ENCODE peak calls at places on chromosome 19, in eight cellular contexts. Y is heart left ventricle, C is PC-3, I is heart right ventricle, M is tibial nerve, R is fibroblast of lung, Q is ovary, P is transverse colon. K is an unnamed sample.
A peak's percentile ranks its signal among the peaks of the same experiment; 100 is the strongest.

GRCh38 chr19:35913589-35913988 is 5.5 kb upstream of the TYROBP start:
- DNase-seq in Q (no peak), C (peak; percentile 27), P (no peak), I (no peak), R (no peak), Y (no peak), M (no peak), K (no peak)

GRCh38 chr19:1266116-1266817 is 2.9 kb upstream of the CIRBP start:
- DNase-seq in Y (peak; percentile 93), M (no peak), Q (peak; percentile 90), I (peak; percentile 90), P (peak; percentile 95), R (peak; percentile 83), C (peak; percentile 89), K (no peak)

GRCh38 chr19:1907563-1908363 is 2.6 kb downstream of the ADAT3 start:
- DNase-seq in M (no peak), Q (peak; percentile 67), R (no peak), P (peak; percentile 84), I (no peak), Y (no peak), C (peak; percentile 78), K (no peak)

GRCh38 chr19:18655173-18655844 is 18.5 kb downstream of the KLHL26 start:
- DNase-seq in C (no peak), M (no peak), Y (no peak), Q (no peak), I (no peak), R (no peak), P (no peak), K (no peak)

GRCh38 chr19:8938576-8938975 is 71.6 kb downstream of the MUC16 start:
- DNase-seq in R (no peak), Y (no peak), Q (no peak), I (no peak), M (no peak), C (peak; percentile 59), P (no peak), K (no peak)

GRCh38 chr19:39263912-39264305 is 4.3 kb upstream of the IFNL2 start:
- DNase-seq in Y (no peak), Q (no peak), P (no peak), C (no peak), I (no peak), M (no peak), R (no peak), K (no peak)

GRCh38 chr19:20478936-20479335 is 86.6 kb downstream of the ZNF737 start:
- DNase-seq in Y (no peak), C (no peak), M (no peak), I (no peak), Q (no peak), P (no peak), R (no peak), K (no peak)

GRCh38 chr19:23470873-23471555 is 75.7 kb upstream of the ZNF91 start:
- DNase-seq in Q (no peak), Y (peak; percentile 27), P (peak; percentile 34), R (no peak), M (no peak), I (no peak), C (no peak), K (no peak)

GRCh38 chr19:2424686-2425621 is 2.4 kb downstream of the TIMM13 start:
- DNase-seq in I (no peak), Y (peak; percentile 64), R (peak; percentile 69), M (no peak), P (no peak), C (peak; percentile 66), Q (peak; percentile 78), K (peak; percentile 21)

GRCh38 chr19:15871570-15871969 is 26.3 kb downstream of the CYP4F2 start:
- DNase-seq in Q (no peak), Y (no peak), C (no peak), M (no peak), R (no peak), I (no peak), P (peak; percentile 11), K (no peak)

GRCh38 chr19:45507864-45508680 is 793 bp downstream of the VASP start:
- DNase-seq in Y (peak; percentile 74), M (no peak), R (no peak), I (no peak), C (no peak), P (peak; percentile 79), Q (peak; percentile 75), K (no peak)

GRCh38 chr19:15631817-15632216 is 8.9 kb upstream of the CYP4F3 start:
- DNase-seq in I (no peak), M (no peak), C (peak; percentile 43), P (peak; percentile 26), Q (no peak), Y (no peak), R (no peak), K (no peak)

GRCh38 chr19:45863840-45864628 is at the start of gene FOXA3:
- DNase-seq in M (no peak), C (peak; percentile 39), Q (no peak), I (no peak), Y (peak; percentile 37), P (peak; percentile 85), R (peak; percentile 24), K (no peak)

GRCh38 chr19:34109596-34109995 is 62.7 kb upstream of the LSM14A start:
- DNase-seq in C (no peak), I (no peak), Q (no peak), R (no peak), P (no peak), Y (no peak), M (no peak), K (no peak)

GRCh38 chr19:11279505-11280236 is 16.3 kb upstream of the TSPAN16 start:
- DNase-seq in P (no peak), I (no peak), R (no peak), Y (no peak), M (no peak), Q (no peak), C (no peak), K (no peak)

GRCh38 chr19:40139533-40140287 is 49.0 kb upstream of the ZNF780A start:
- DNase-seq in R (peak; percentile 73), C (peak; percentile 65), P (no peak), Q (no peak), I (no peak), M (no peak), Y (no peak), K (no peak)

GRCh38 chr19:29668746-29669609 is 3.7 kb downstream of the PLEKHF1 start:
- DNase-seq in I (no peak), C (no peak), Q (no peak), Y (no peak), P (no peak), R (no peak), M (no peak), K (no peak)

GRCh38 chr19:35194022-35194984 is 34.2 kb downstream of the FAM187B start:
- DNase-seq in P (no peak), M (no peak), I (no peak), C (no peak), Q (no peak), R (no peak), Y (no peak), K (no peak)

GRCh38 chr19:10222201-10222890 is 8.8 kb downstream of the S1PR2 start:
- DNase-seq in Y (no peak), C (no peak), P (no peak), R (no peak), I (no peak), M (no peak), Q (no peak), K (no peak)

GRCh38 chr19:10223488-10224213 is 7.5 kb downstream of the S1PR2 start:
- DNase-seq in Q (peak; percentile 45), I (no peak), C (no peak), Y (no peak), R (no peak), P (no peak), M (no peak), K (no peak)

GRCh38 chr19:10220695-10221094 is 10.4 kb downstream of the S1PR2 start:
- DNase-seq in I (no peak), Y (no peak), Q (no peak), P (no peak), M (no peak), C (no peak), R (no peak), K (no peak)

GRCh38 chr19:10217085-10217484 is 14.0 kb downstream of the S1PR2 start:
- DNase-seq in M (no peak), R (no peak), I (no peak), Q (no peak), Y (no peak), P (no peak), C (no peak), K (no peak)

DNA sequence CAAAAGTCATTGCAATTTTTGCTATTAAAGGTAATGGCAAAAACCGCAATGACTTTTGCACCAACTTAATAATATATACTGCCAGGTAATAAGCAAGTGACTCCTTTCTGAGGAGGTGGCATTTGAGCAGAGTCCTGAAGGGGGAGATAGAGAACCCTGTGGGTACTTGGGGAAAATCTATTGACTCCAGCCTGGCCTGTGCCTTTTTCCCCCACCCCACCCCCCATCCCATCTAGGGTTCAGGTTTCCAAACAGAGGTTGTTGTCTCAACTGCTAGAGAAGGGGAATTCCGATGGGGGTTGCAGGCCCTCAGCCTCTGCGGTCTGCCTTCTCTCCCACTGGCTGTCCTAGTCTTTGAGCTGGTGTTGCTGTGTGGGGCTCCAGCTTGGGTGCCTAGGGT is 11.5 kb downstream of the S1PR2 start:
- DNase-seq in P (no peak), M (no peak), C (peak; percentile 74), I (no peak), R (peak; percentile 64), Q (no peak), Y (no peak), K (no peak)
- TF ChIP-seq CTCF in P (peak; percentile 14), M (no peak), C (peak; percentile 59), I (peak; percentile 9), R (peak; percentile 56), Q (no peak), Y (no peak), K (peak; percentile 31)

DNA sequence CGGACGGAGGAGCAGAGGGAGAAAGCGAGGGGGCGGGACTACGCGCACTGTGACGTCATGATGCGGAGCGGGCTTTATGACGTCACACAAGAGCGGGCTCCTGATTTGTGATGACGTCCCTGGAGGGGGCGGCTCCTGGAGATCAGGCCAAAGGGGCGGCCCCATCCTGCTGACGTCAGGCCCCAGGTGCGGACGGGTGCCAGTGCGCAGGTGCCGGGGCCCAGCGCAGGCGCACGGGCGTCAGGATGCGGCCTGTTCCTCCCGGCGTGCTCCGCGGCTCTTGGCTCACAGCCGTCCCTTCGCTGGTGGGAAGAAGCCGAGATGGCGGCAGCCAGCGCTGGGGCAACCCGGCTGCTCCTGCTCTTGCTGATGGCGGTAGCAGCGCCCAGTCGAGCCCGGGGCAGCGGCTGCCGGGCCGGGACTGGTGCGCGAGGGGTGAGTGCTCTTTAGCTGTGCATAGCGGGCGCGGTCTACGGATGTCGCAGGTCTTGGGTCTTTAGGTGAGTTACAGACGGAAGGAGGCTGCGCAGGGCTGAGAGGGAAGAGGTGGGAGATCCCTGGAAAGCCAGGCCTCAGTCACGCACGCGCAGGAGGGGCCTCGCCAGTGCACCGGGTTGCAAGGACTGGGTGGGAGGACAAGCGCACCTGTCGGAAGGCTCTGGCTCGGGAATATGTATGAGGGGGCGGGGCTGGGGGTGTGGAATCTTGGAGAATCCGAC is at the start of the genes EMC10 and GARIN5A:
- DNase-seq in R (peak; percentile 95), M (peak; percentile 72), P (peak; percentile 94), Q (peak; percentile 96), I (peak; percentile 91), Y (peak; percentile 94), C (peak; percentile 95), K (peak; percentile 68)
- H3K4me3 ChIP-seq in R (peak within 1 kb of the TSS; percentile 88), M (peak within 1 kb of the TSS; percentile 91), P (peak within 1 kb of the TSS; percentile 96), Q (peak within 1 kb of the TSS; percentile 90), I (peak within 1 kb of the TSS; percentile 81), Y (peak within 1 kb of the TSS; percentile 85), C (peak within 1 kb of the TSS; percentile 86), K (peak within 1 kb of the TSS; percentile 79)

GRCh38 chr19:55079400-55080038 is 3.9 kb downstream of the EPS8L1 start:
- DNase-seq in Y (no peak), Q (no peak), R (no peak), P (no peak), C (no peak), M (no peak), I (no peak), K (no peak)
- H3K27me3 ChIP-seq in Y (peaks cover 34% of the 10 kb centered on the region), Q (peaks cover 11% of the 10 kb centered on the region), R (peaks cover 22% of the 10 kb centered on the region), P (peaks cover 53% of the 10 kb centered on the region), C (no peaks in the 10 kb centered on the region), M (peaks cover 11% of the 10 kb centered on the region), I (peaks cover 75% of the 10 kb centered on the region), K (peaks cover 44% of the 10 kb centered on the region)

GRCh38 chr19:49684983-49685553 is 4.3 kb upstream of the ADM5 start:
- DNase-seq in I (no peak), Q (no peak), Y (no peak), M (no peak), C (no peak), P (no peak), R (no peak), K (no peak)
- TF ChIP-seq CTCF in I (no peak), Q (no peak), Y (no peak), M (no peak), C (no peak), P (no peak), R (peak; percentile 11), K (no peak)